ENCODE peak calls at places on chromosomes 12 and 14, in ten cellular contexts. S, V, X, F, U, Q, A, W, G and T are unnamed samples.

GRCh38 chr12:128388461-128388921 is 121.5 kb downstream of the TMEM132C start:
- DNase-seq in A (no peak), V (no peak), Q (no peak), G (no peak), F (no peak), S (no peak), U (no peak), W (no peak), X (no peak), T (peak)

GRCh38 chr12:3832738-3833137 is 40.5 kb downstream of the PARP11 start:
- DNase-seq in G (no peak), A (no peak), V (no peak), U (no peak), S (no peak), Q (no peak), X (no peak), F (no peak), W (no peak), T (no peak)

GRCh38 chr12:45257185-45257585 is 41.3 kb downstream of the ANO6 start:
- DNase-seq in S (no peak), G (no peak), U (no peak), X (no peak), W (no peak), A (no peak), F (peak), Q (no peak), V (no peak), T (no peak)

GRCh38 chr14:59688224-59689170 is 111.9 kb upstream of the CCDC175 start:
- DNase-seq in F (peak), A (peak), Q (peak), U (no peak), G (no peak), W (peak), S (no peak), V (peak), X (peak), T (no peak)

GRCh38 chr14:69287096-69287991 is 27.4 kb downstream of the GALNT16 start:
- DNase-seq in F (no peak), W (no peak), V (no peak), X (no peak), G (no peak), Q (no peak), U (no peak), A (no peak), S (no peak), T (no peak)

GRCh38 chr14:95482967-95483842 is 33.2 kb downstream of the SYNE3 start:
- DNase-seq in W (peak), X (no peak), Q (peak), S (no peak), U (no peak), A (peak), V (peak), F (no peak), G (no peak), T (peak)

GRCh38 chr12:39533951-39534350 is 85.7 kb downstream of the ABCD2 start:
- DNase-seq in G (no peak), W (no peak), S (no peak), V (no peak), A (no peak), F (no peak), U (no peak), X (no peak), Q (no peak), T (no peak)

GRCh38 chr12:75650989-75651695 is 139.7 kb upstream of the KRR1 start:
- DNase-seq in S (no peak), F (no peak), G (no peak), A (no peak), W (no peak), Q (peak), V (peak), U (no peak), X (no peak), T (no peak)

GRCh38 chr12:3597526-3598210 is 106.7 kb downstream of the PRMT8 start:
- DNase-seq in V (no peak), F (no peak), X (no peak), A (no peak), U (no peak), Q (no peak), W (no peak), G (no peak), S (no peak), T (no peak)

GRCh38 chr12:108967869-108968540 is 52.9 kb downstream of the SVOP start:
- DNase-seq in V (peak), S (no peak), X (no peak), W (no peak), G (no peak), U (no peak), A (no peak), Q (no peak), F (peak), T (no peak)

GRCh38 chr14:79332504-79333197 is 878.7 kb downstream of the DIO2 start:
- DNase-seq in F (no peak), X (no peak), A (no peak), V (no peak), Q (no peak), G (no peak), U (no peak), W (no peak), S (no peak), T (no peak)